ENCODE peak calls at places on chromosomes 16 and 17, in four cellular contexts. F, Q, G and X are unnamed samples.
A peak's percentile ranks its signal among the peaks of the same experiment; 100 is the strongest.

GRCh38 chr16:50315346-50315997 is 49.1 kb downstream of the ADCY7 start:
- DNase-seq in F (no peak), Q (no peak), G (no peak), X (no peak)

GRCh38 chr16:85856585-85856984 is 42.4 kb upstream of the IRF8 start:
- DNase-seq in F (no peak), Q (no peak), G (no peak), X (no peak)

GRCh38 chr17:82354804-82355308 is 4.2 kb upstream of the TEX19 start:
- DNase-seq in F (no peak), Q (no peak), G (no peak), X (no peak)

GRCh38 chr17:72984145-72984924 is 108.2 kb downstream of the SLC39A11 start:
- DNase-seq in F (no peak), Q (no peak), G (no peak), X (no peak)

GRCh38 chr16:13902677-13903076 is 17.3 kb upstream of the ERCC4 start:
- DNase-seq in F (no peak), Q (no peak), G (no peak), X (no peak)

GRCh38 chr16:88508868-88509748 is 56.0 kb downstream of the ZFPM1 start:
- DNase-seq in F (peak; percentile 16), Q (no peak), G (no peak), X (no peak)

GRCh38 chr16:85391175-85391707 is 221.9 kb upstream of the GSE1 start:
- DNase-seq in F (no peak), Q (no peak), G (no peak), X (no peak)

GRCh38 chr17:2391597-2392251 is 9.1 kb downstream of the MNT start:
- DNase-seq in F (no peak), Q (no peak), G (no peak), X (peak; percentile 27)

GRCh38 chr17:28865946-28866752 is 11.3 kb downstream of the ERAL1 start:
- DNase-seq in F (no peak), Q (peak; percentile 61), G (peak; percentile 92), X (peak; percentile 56)

GRCh38 chr16:10189861-10190390 is 7.7 kb upstream of the GRIN2A start:
- DNase-seq in F (no peak), Q (no peak), G (no peak), X (no peak)

GRCh38 chr17:42107597-42108576 is 4.6 kb downstream of the DHX58 start:
- DNase-seq in F (no peak), Q (peak; percentile 99), G (peak; percentile 91), X (peak; percentile 94)

GRCh38 chr16:13391337-13391736 is 489.9 kb downstream of the SHISA9 start:
- DNase-seq in F (no peak), Q (peak; percentile 3), G (no peak), X (peak; percentile 91)

GRCh38 chr16:54930034-54930938 is at the start of gene IRX5:
- DNase-seq in F (peak; percentile 92), Q (no peak), G (peak; percentile 91), X (peak; percentile 89)

GRCh38 chr16:3004319-3004718 is 8.4 kb upstream of the CLDN9 start:
- DNase-seq in F (peak; percentile 52), Q (no peak), G (peak; percentile 35), X (no peak)

GRCh38 chr17:76714822-76715461 is 4.2 kb upstream of the MXRA7 start:
- DNase-seq in F (peak; percentile 63), Q (peak; percentile 60), G (peak; percentile 83), X (peak; percentile 82)

GRCh38 chr16:83420206-83420760 is 387.5 kb upstream of the HSBP1 start:
- DNase-seq in F (no peak), Q (no peak), G (peak; percentile 37), X (peak; percentile 17)

GRCh38 chr16:46970089-46970488 is 3.4 kb downstream of the DNAJA2 start:
- DNase-seq in F (no peak), Q (no peak), G (no peak), X (no peak)

GRCh38 chr17:48610282-48611211 is at the start of gene HOXB7:
- DNase-seq in F (peak; percentile 92), Q (peak; percentile 85), G (peak; percentile 82), X (peak; percentile 79)

GRCh38 chr16:55913717-55914116 is 38.5 kb upstream of the CES5A start:
- DNase-seq in F (no peak), Q (no peak), G (no peak), X (no peak)

GRCh38 chr16:15650019-15650697 is at the start of gene NDE1:
- DNase-seq in F (peak; percentile 91), Q (peak; percentile 96), G (peak; percentile 95), X (peak; percentile 93)

GRCh38 chr17:246851-247421 is 65.5 kb upstream of the DOC2B start:
- DNase-seq in F (no peak), Q (no peak), G (no peak), X (no peak)

GRCh38 chr17:62109378-62109902 is 44.4 kb upstream of the MED13 start:
- DNase-seq in F (peak; percentile 64), Q (peak; percentile 66), G (peak; percentile 95), X (peak; percentile 72)

GRCh38 chr16:85781685-85782370 is 17.5 kb downstream of the EMC8 start:
- DNase-seq in F (no peak), Q (no peak), G (no peak), X (no peak)

GRCh38 chr17:7281953-7282751 is 634 bp downstream of the SLC2A4 start:
- DNase-seq in F (peak; percentile 28), Q (no peak), G (no peak), X (no peak)

GRCh38 chr17:4834621-4835020 is 1.5 kb downstream of the MINK1 start:
- DNase-seq in F (no peak), Q (no peak), G (no peak), X (peak; percentile 11)

GRCh38 chr16:12558641-12559040 is 245.0 kb downstream of the CPPED1 start:
- DNase-seq in F (no peak), Q (no peak), G (no peak), X (peak; percentile 43)

GRCh38 chr16:86222965-86223551 is 287.3 kb upstream of the FOXF1 start:
- DNase-seq in F (no peak), Q (no peak), G (no peak), X (no peak)

GRCh38 chr17:78883533-78884131 is 19.4 kb downstream of the CEP295NL start:
- DNase-seq in F (peak; percentile 92), Q (no peak), G (no peak), X (no peak)

GRCh38 chr17:42253601-42254000 is 22.6 kb downstream of the STAT5B start:
- DNase-seq in F (no peak), Q (no peak), G (no peak), X (no peak)

GRCh38 chr16:87550510-87550961 is 51.8 kb upstream of the JPH3 start:
- DNase-seq in F (peak; percentile 40), Q (peak; percentile 71), G (peak; percentile 43), X (peak; percentile 41)